ENCODE peak calls at places on chromosome 10, in six cellular contexts. One of them, this sample, is unnamed.

GRCh38 chr10:11906714-11907113 is 83.6 kb downstream of the PROSER2 start:
- DNase-seq in aorta: no peak
- DNase-seq in MCF 10A: no peak
- DNase-seq in stimulated activated CD4-positive, alpha-beta T cell treated with anti-CD3 and anti-CD28 coated beads, Interleukin-1b, Interleukin-23, amount 100 ng/mL, for 4 hours: no peak
- DNase-seq in HepG2: no peak
- DNase-seq in retina: no peak
- DNase-seq in this sample: no peak

GRCh38 chr10:103793429-103793828 is 61.9 kb downstream of the SH3PXD2A start:
- DNase-seq in aorta: peak; percentile 28
- DNase-seq in MCF 10A: no peak
- DNase-seq in stimulated activated CD4-positive, alpha-beta T cell treated with anti-CD3 and anti-CD28 coated beads, Interleukin-1b, Interleukin-23, amount 100 ng/mL, for 4 hours: no peak
- DNase-seq in HepG2: peak; percentile 62
- DNase-seq in retina: no peak
- DNase-seq in this sample: no peak

GRCh38 chr10:49744924-49745605 is 17.1 kb downstream of the OGDHL start:
- DNase-seq in aorta: peak; percentile 53
- DNase-seq in MCF 10A: no peak
- DNase-seq in stimulated activated CD4-positive, alpha-beta T cell treated with anti-CD3 and anti-CD28 coated beads, Interleukin-1b, Interleukin-23, amount 100 ng/mL, for 4 hours: no peak
- DNase-seq in HepG2: no peak
- DNase-seq in retina: no peak
- DNase-seq in this sample: no peak

GRCh38 chr10:99531026-99531695 is 1.6 kb upstream of the NKX2-3 start:
- DNase-seq in aorta: no peak
- DNase-seq in MCF 10A: no peak
- DNase-seq in stimulated activated CD4-positive, alpha-beta T cell treated with anti-CD3 and anti-CD28 coated beads, Interleukin-1b, Interleukin-23, amount 100 ng/mL, for 4 hours: no peak
- DNase-seq in HepG2: no peak
- DNase-seq in retina: peak; percentile 63
- DNase-seq in this sample: no peak

GRCh38 chr10:121899727-121900126 is 28.1 kb downstream of the ATE1 start:
- DNase-seq in aorta: no peak
- DNase-seq in MCF 10A: no peak
- DNase-seq in stimulated activated CD4-positive, alpha-beta T cell treated with anti-CD3 and anti-CD28 coated beads, Interleukin-1b, Interleukin-23, amount 100 ng/mL, for 4 hours: no peak
- DNase-seq in HepG2: no peak
- DNase-seq in retina: no peak
- DNase-seq in this sample: no peak

GRCh38 chr10:71948496-71949067 is 15.6 kb upstream of the CHST3 start:
- DNase-seq in aorta: no peak
- DNase-seq in MCF 10A: no peak
- DNase-seq in stimulated activated CD4-positive, alpha-beta T cell treated with anti-CD3 and anti-CD28 coated beads, Interleukin-1b, Interleukin-23, amount 100 ng/mL, for 4 hours: no peak
- DNase-seq in HepG2: peak; percentile 21
- DNase-seq in retina: no peak
- DNase-seq in this sample: peak; percentile 54

GRCh38 chr10:72007246-72007892 is 43.2 kb downstream of the CHST3 start:
- DNase-seq in aorta: no peak
- DNase-seq in MCF 10A: no peak
- DNase-seq in stimulated activated CD4-positive, alpha-beta T cell treated with anti-CD3 and anti-CD28 coated beads, Interleukin-1b, Interleukin-23, amount 100 ng/mL, for 4 hours: no peak
- DNase-seq in HepG2: no peak
- DNase-seq in retina: no peak
- DNase-seq in this sample: no peak

GRCh38 chr10:7085147-7085912 is 325.5 kb downstream of the SFMBT2 start:
- DNase-seq in aorta: no peak
- DNase-seq in MCF 10A: no peak
- DNase-seq in stimulated activated CD4-positive, alpha-beta T cell treated with anti-CD3 and anti-CD28 coated beads, Interleukin-1b, Interleukin-23, amount 100 ng/mL, for 4 hours: no peak
- DNase-seq in HepG2: no peak
- DNase-seq in retina: peak; percentile 62
- DNase-seq in this sample: no peak

GRCh38 chr10:30637881-30638467 is 8.4 kb upstream of the LYZL2 start:
- DNase-seq in aorta: no peak
- DNase-seq in MCF 10A: peak; percentile 89
- DNase-seq in stimulated activated CD4-positive, alpha-beta T cell treated with anti-CD3 and anti-CD28 coated beads, Interleukin-1b, Interleukin-23, amount 100 ng/mL, for 4 hours: no peak
- DNase-seq in HepG2: peak; percentile 86
- DNase-seq in retina: no peak
- DNase-seq in this sample: peak; percentile 86

GRCh38 chr10:5614081-5614721 is 52.2 kb downstream of the ASB13 start:
- DNase-seq in aorta: no peak
- DNase-seq in MCF 10A: peak; percentile 86
- DNase-seq in stimulated activated CD4-positive, alpha-beta T cell treated with anti-CD3 and anti-CD28 coated beads, Interleukin-1b, Interleukin-23, amount 100 ng/mL, for 4 hours: no peak
- DNase-seq in HepG2: no peak
- DNase-seq in retina: no peak
- DNase-seq in this sample: peak; percentile 38

This sample was measured in PC-3.